ENCODE peak calls at places on chromosomes 16 and 17, in ten cellular contexts. X, R, I, A, D, N, Q, V, S and L are unnamed samples.
A peak's percentile ranks its signal among the peaks of the same experiment; 100 is the strongest.

GRCh38 chr17:77887464-77888241 is 70.8 kb upstream of the TNRC6C start:
- DNase-seq in X (peak; percentile 43), D (peak; percentile 38), R (peak; percentile 75), V (peak; percentile 28), Q (peak; percentile 39), S (peak; percentile 55), N (no peak), A (peak; percentile 85), I (no peak), L (peak; percentile 96)

GRCh38 chr17:81519284-81520020 is 6.9 kb upstream of the ACTG1 start:
- DNase-seq in Q (peak; percentile 65), X (no peak), A (no peak), I (peak; percentile 27), D (no peak), N (no peak), V (no peak), R (peak; percentile 64), S (peak; percentile 78), L (no peak)

GRCh38 chr17:14768923-14769322 is 468.0 kb downstream of the HS3ST3B1 start:
- DNase-seq in S (no peak), I (no peak), V (no peak), D (no peak), N (no peak), Q (no peak), A (no peak), X (no peak), R (no peak), L (no peak)

GRCh38 chr16:69732101-69732500 is 5.7 kb upstream of the NQO1 start:
- DNase-seq in N (no peak), I (no peak), V (no peak), S (no peak), D (no peak), Q (no peak), A (no peak), X (no peak), R (no peak), L (no peak)

GRCh38 chr17:55770220-55770870 is 19.5 kb downstream of the PCTP start:
- DNase-seq in D (no peak), N (no peak), S (peak; percentile 70), X (peak; percentile 39), Q (no peak), A (peak; percentile 64), R (no peak), I (no peak), V (peak; percentile 67), L (no peak)

GRCh38 chr17:46868689-46869187 is 17.4 kb downstream of the WNT9B start:
- DNase-seq in S (no peak), V (no peak), X (no peak), D (no peak), R (no peak), Q (no peak), N (no peak), A (peak; percentile 25), I (no peak), L (no peak)

GRCh38 chr17:29256116-29256515 is 9.5 kb downstream of the CRYBA1 start:
- DNase-seq in S (no peak), Q (no peak), N (no peak), I (no peak), V (no peak), X (no peak), A (no peak), D (no peak), R (no peak), L (no peak)

GRCh38 chr16:47947741-47948140 is 208.1 kb downstream of the ABCC12 start:
- DNase-seq in R (no peak), D (no peak), S (no peak), N (no peak), Q (no peak), X (no peak), A (no peak), V (no peak), I (no peak), L (no peak)

GRCh38 chr17:74295625-74296547 is 21.9 kb downstream of the DNAI2 start:
- DNase-seq in A (no peak), Q (no peak), I (no peak), D (no peak), R (no peak), X (no peak), V (no peak), S (no peak), N (no peak), L (no peak)

GRCh38 chr17:45144199-45145034 is 3.9 kb upstream of the HEXIM1 start:
- DNase-seq in I (no peak), S (no peak), X (no peak), N (no peak), A (no peak), Q (no peak), D (no peak), V (no peak), R (no peak), L (peak; percentile 86)

GRCh38 chr16:1614226-1615102 is 2.3 kb downstream of the CRAMP1 start:
- DNase-seq in D (no peak), Q (no peak), I (no peak), A (peak; percentile 30), R (no peak), V (no peak), X (no peak), N (peak; percentile 30), S (peak; percentile 73), L (no peak)

GRCh38 chr17:66378296-66378695 is 75.9 kb downstream of the PRKCA start:
- DNase-seq in I (no peak), Q (no peak), N (no peak), A (peak; percentile 77), R (no peak), D (no peak), V (no peak), S (no peak), X (no peak), L (no peak)

GRCh38 chr17:2612630-2613029 is 19.2 kb downstream of the PAFAH1B1 start:
- DNase-seq in D (no peak), V (no peak), R (no peak), Q (no peak), X (no peak), N (no peak), A (no peak), I (no peak), S (no peak), L (no peak)

GRCh38 chr16:86353185-86353584 is 157.1 kb upstream of the FOXF1 start:
- DNase-seq in X (peak; percentile 36), S (no peak), R (no peak), N (no peak), V (no peak), Q (no peak), I (no peak), A (peak; percentile 81), D (no peak), L (no peak)

GRCh38 chr16:54503011-54503410 is 216.4 kb upstream of the IRX3 start:
- DNase-seq in A (no peak), S (no peak), X (no peak), Q (no peak), V (no peak), R (no peak), D (no peak), N (no peak), I (no peak), L (no peak)

GRCh38 chr17:45579529-45580495 is 89.3 kb upstream of the PLEKHM1 start:
- DNase-seq in V (no peak), I (no peak), S (peak; percentile 24), N (no peak), D (no peak), Q (no peak), R (no peak), A (no peak), X (no peak), L (no peak)

GRCh38 chr16:7137560-7138330 is 194.9 kb upstream of the RBFOX1 start:
- DNase-seq in A (no peak), R (no peak), N (no peak), V (no peak), Q (no peak), S (no peak), X (no peak), D (no peak), I (peak; percentile 49), L (no peak)

GRCh38 chr16:11994187-11995119 is 17.9 kb downstream of the SNX29 start:
- DNase-seq in A (peak; percentile 26), V (no peak), D (no peak), S (no peak), R (no peak), X (no peak), I (no peak), Q (no peak), N (peak; percentile 76), L (peak; percentile 68)

GRCh38 chr17:37676115-37676925 is 33.1 kb upstream of the DDX52 start:
- DNase-seq in D (no peak), X (no peak), R (no peak), V (no peak), A (peak; percentile 29), S (no peak), N (no peak), I (peak; percentile 43), Q (no peak), L (no peak)

GRCh38 chr16:22262460-22262859 is 34.7 kb upstream of the POLR3E start:
- DNase-seq in N (no peak), V (no peak), X (no peak), D (no peak), R (no peak), A (peak; percentile 30), Q (no peak), I (no peak), S (no peak), L (no peak)

GRCh38 chr17:80781851-80782277 is 209.8 kb upstream of the CHMP6 start:
- DNase-seq in A (no peak), I (no peak), X (no peak), V (no peak), Q (no peak), S (no peak), N (no peak), R (no peak), D (no peak), L (peak; percentile 61)

GRCh38 chr16:49382916-49383315 is 9.3 kb downstream of the C16orf78 start:
- DNase-seq in Q (no peak), S (peak; percentile 74), V (no peak), X (no peak), D (no peak), I (no peak), N (no peak), R (no peak), A (no peak), L (no peak)

GRCh38 chr16:12319464-12320030 is 343.0 kb downstream of the SNX29 start:
- DNase-seq in X (no peak), V (no peak), I (no peak), S (no peak), A (no peak), N (no peak), Q (no peak), D (no peak), R (no peak), L (no peak)

GRCh38 chr17:10757658-10758057 is 27.8 kb upstream of the TMEM220 start:
- DNase-seq in R (no peak), A (no peak), S (no peak), D (no peak), N (no peak), I (no peak), V (no peak), X (no peak), Q (no peak), L (peak; percentile 50)

GRCh38 chr17:64781394-64781793 is 119.3 kb upstream of the SMURF2 start:
- DNase-seq in A (peak; percentile 19), R (peak; percentile 48), I (peak; percentile 57), S (peak; percentile 49), X (no peak), V (no peak), N (peak; percentile 90), Q (peak; percentile 39), D (no peak), L (peak; percentile 77)

GRCh38 chr17:57092779-57093178 is 7.7 kb downstream of the AKAP1 start:
- DNase-seq in N (no peak), A (no peak), X (no peak), R (no peak), I (no peak), S (no peak), D (no peak), V (peak; percentile 34), Q (no peak), L (peak; percentile 91)

GRCh38 chr17:13931752-13932477 is 137.4 kb upstream of the COX10 start:
- DNase-seq in X (peak; percentile 84), R (no peak), D (no peak), I (peak; percentile 22), S (no peak), V (peak; percentile 75), N (peak; percentile 80), Q (no peak), A (peak; percentile 53), L (peak; percentile 88)

GRCh38 chr17:72822358-72823023 is 270.0 kb downstream of the SLC39A11 start:
- DNase-seq in V (no peak), S (peak; percentile 45), D (no peak), I (no peak), R (no peak), Q (no peak), X (no peak), A (no peak), N (no peak), L (no peak)